ENCODE peak calls at places on chromosomes 13 and 19, in four cellular contexts. E, Y, G and R are unnamed samples.
A peak's percentile ranks its signal among the peaks of the same experiment; 100 is the strongest.

GRCh38 chr19:53994811-53995210 is 3.4 kb downstream of the CACNG6 start:
- DNase-seq in E (no peak), Y (no peak), G (peak; percentile 32), R (no peak)

GRCh38 chr13:40813662-40814454 is 24.4 kb downstream of the SLC25A15 start:
- DNase-seq in E (peak; percentile 73), Y (no peak), G (peak; percentile 34), R (peak; percentile 11)

GRCh38 chr13:57630661-57631606 is 610 bp upstream of the PCDH17 start:
- DNase-seq in E (no peak), Y (no peak), G (no peak), R (peak; percentile 23)

GRCh38 chr13:20616059-20616797 is 49.3 kb downstream of the IFT88 start:
- DNase-seq in E (no peak), Y (no peak), G (peak; percentile 98), R (peak; percentile 78)

GRCh38 chr13:99237981-99238662 is 20.1 kb downstream of the GPR18 start:
- DNase-seq in E (no peak), Y (no peak), G (no peak), R (no peak)

GRCh38 chr19:47881757-47882156 is 4.4 kb downstream of the SULT2A1 start:
- DNase-seq in E (no peak), Y (no peak), G (no peak), R (no peak)

GRCh38 chr19:17246681-17247425 is 1.1 kb upstream of the NR2F6 start:
- DNase-seq in E (no peak), Y (no peak), G (peak; percentile 23), R (peak; percentile 21)

GRCh38 chr13:73401769-73402168 is 343.0 kb downstream of the KLF5 start:
- DNase-seq in E (no peak), Y (no peak), G (no peak), R (no peak)

GRCh38 chr19:52492991-52493470 is 34.4 kb upstream of the ZNF808 start:
- DNase-seq in E (no peak), Y (no peak), G (no peak), R (no peak)

GRCh38 chr19:36115453-36116343 is at the start of gene TBCB:
- DNase-seq in E (peak; percentile 60), Y (peak; percentile 74), G (peak; percentile 28), R (no peak)

GRCh38 chr19:19822148-19822429 is 539 bp upstream of the ZNF506 start:
- DNase-seq in E (peak; percentile 29), Y (no peak), G (no peak), R (no peak)

GRCh38 chr19:34215006-34215665 is 39.2 kb upstream of the GARRE1 start:
- DNase-seq in E (no peak), Y (no peak), G (no peak), R (no peak)

GRCh38 chr13:102286326-102286725 is 115.5 kb downstream of the FGF14 start:
- DNase-seq in E (no peak), Y (no peak), G (peak; percentile 96), R (peak; percentile 93)

GRCh38 chr19:11446652-11447301 is 11.3 kb downstream of the PRKCSH start:
- DNase-seq in E (peak; percentile 59), Y (peak; percentile 49), G (no peak), R (no peak)

GRCh38 chr13:77990973-77991372 is 72.3 kb upstream of the EDNRB start:
- DNase-seq in E (no peak), Y (no peak), G (no peak), R (no peak)

GRCh38 chr19:7705387-7706187 is 3.7 kb upstream of the FCER2 start:
- DNase-seq in E (peak; percentile 71), Y (peak; percentile 33), G (no peak), R (no peak)

GRCh38 chr19:48695743-48696352 is at the start of gene FUT2:
- DNase-seq in E (no peak), Y (no peak), G (no peak), R (no peak)

GRCh38 chr19:17953316-17953801 is 13.5 kb upstream of the KCNN1 start:
- DNase-seq in E (no peak), Y (no peak), G (no peak), R (no peak)

GRCh38 chr19:17544418-17544817 is 11.0 kb upstream of the COLGALT1 start:
- DNase-seq in E (no peak), Y (no peak), G (no peak), R (no peak)

GRCh38 chr13:75760182-75760981 is 124.3 kb downstream of the LMO7 start:
- DNase-seq in E (no peak), Y (no peak), G (peak; percentile 33), R (peak; percentile 94)

GRCh38 chr19:4971424-4971793 is 2.5 kb downstream of the KDM4B start:
- DNase-seq in E (peak; percentile 53), Y (no peak), G (no peak), R (peak; percentile 56)

GRCh38 chr13:89003656-89004055 is 1332.5 kb downstream of the SLITRK5 start:
- DNase-seq in E (no peak), Y (no peak), G (no peak), R (no peak)

GRCh38 chr13:26988059-26988769 is 183.4 kb downstream of the USP12 start:
- DNase-seq in E (no peak), Y (no peak), G (no peak), R (no peak)

GRCh38 chr13:112444001-112444311 is 67.8 kb downstream of the SPACA7 start:
- DNase-seq in E (peak; percentile 25), Y (peak; percentile 55), G (peak; percentile 42), R (peak; percentile 27)

GRCh38 chr13:52053460-52053859 is 29.0 kb downstream of the UTP14C start:
- DNase-seq in E (no peak), Y (no peak), G (no peak), R (no peak)

GRCh38 chr13:95113601-95114000 is 187.7 kb downstream of the ABCC4 start:
- DNase-seq in E (no peak), Y (no peak), G (no peak), R (no peak)

GRCh38 chr13:105030851-105031250 is 1504.6 kb downstream of the EFNB2 start:
- DNase-seq in E (no peak), Y (no peak), G (no peak), R (no peak)

GRCh38 chr19:41362143-41362847 is 1.7 kb downstream of the B9D2 start:
- DNase-seq in E (no peak), Y (no peak), G (no peak), R (no peak)

GRCh38 chr19:39251081-39251480 is 2.4 kb upstream of the IFNL4 start:
- DNase-seq in E (no peak), Y (no peak), G (no peak), R (no peak)

GRCh38 chr13:95326695-95327094 is 25.4 kb upstream of the ABCC4 start:
- DNase-seq in E (no peak), Y (no peak), G (no peak), R (no peak)

GRCh38 chr19:48284891-48285290 is 15.0 kb downstream of the ZNF114 start:
- DNase-seq in E (no peak), Y (no peak), G (peak; percentile 82), R (no peak)

GRCh38 chr19:48548253-48548911 is 3.6 kb upstream of the SULT2B1 start:
- DNase-seq in E (no peak), Y (no peak), G (no peak), R (no peak)

GRCh38 chr13:77619655-77620054 is 77.8 kb upstream of the SLAIN1 start:
- DNase-seq in E (no peak), Y (no peak), G (no peak), R (no peak)

GRCh38 chr19:10290876-10291553 is 1.3 kb downstream of the ICAM5 start:
- DNase-seq in E (peak; percentile 42), Y (no peak), G (peak; percentile 54), R (peak; percentile 50)

DNA sequence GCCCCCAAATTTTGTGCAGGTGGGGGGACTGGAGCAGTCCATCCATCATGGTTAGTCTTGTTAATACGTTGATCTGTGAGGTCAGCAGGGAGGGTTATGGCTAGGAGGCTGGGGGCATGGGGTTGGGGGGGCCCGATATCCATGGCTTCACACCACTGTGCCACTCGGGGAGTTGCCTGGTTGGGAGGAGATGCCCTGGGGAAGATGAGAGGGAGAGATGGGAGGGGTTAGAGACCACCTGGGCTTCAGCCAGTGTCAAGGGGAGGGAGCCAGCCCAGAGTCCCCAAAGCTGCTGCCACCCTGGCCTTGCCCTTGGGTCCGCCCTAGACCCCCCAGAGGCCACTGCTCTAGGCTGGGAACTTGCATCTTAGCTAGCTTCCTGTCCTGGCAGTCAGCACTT is 1.8 kb upstream of the DMPK start:
- DNase-seq in E (no peak), Y (no peak), G (no peak), R (no peak)
- H3K4me1 ChIP-seq in E (peaks cover 5% of the 10 kb centered on the region), Y (peaks cover 59% of the 10 kb centered on the region), G (peaks cover 30% of the 10 kb centered on the region), R (peaks cover 37% of the 10 kb centered on the region)

GRCh38 chr19:46839752-46840151 is 10.9 kb downstream of the AP2S1 start:
- DNase-seq in E (no peak), Y (no peak), G (no peak), R (no peak)

GRCh38 chr19:46838160-46838559 is 12.5 kb downstream of the AP2S1 start:
- DNase-seq in E (no peak), Y (no peak), G (no peak), R (no peak)

GRCh38 chr19:46834121-46834520 is 16.5 kb downstream of the AP2S1 start:
- DNase-seq in E (no peak), Y (no peak), G (no peak), R (no peak)

GRCh38 chr19:46830864-46831263 is 19.8 kb downstream of the AP2S1 start:
- DNase-seq in E (no peak), Y (no peak), G (peak; percentile 50), R (no peak)

DNA sequence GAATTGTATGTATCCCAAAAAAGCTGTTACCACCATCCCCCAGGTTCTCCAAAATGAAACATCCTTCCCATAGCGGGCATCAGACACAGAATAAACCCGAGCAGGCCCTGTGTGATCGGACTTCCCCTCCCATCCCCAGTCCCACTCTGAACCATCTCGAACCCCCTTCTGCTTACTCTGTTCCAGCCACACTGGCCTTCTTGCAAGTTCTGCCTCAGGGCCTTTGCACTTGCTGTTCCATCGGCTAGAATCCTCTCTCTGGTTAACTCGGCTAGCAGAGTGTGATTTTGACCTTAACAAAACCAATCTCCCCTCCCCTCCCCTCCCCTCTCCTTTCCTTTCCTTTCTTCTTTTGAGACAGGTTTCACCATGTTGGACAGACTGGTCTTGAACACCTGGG is 15.7 kb downstream of the AP2S1 start:
- DNase-seq in E (no peak), Y (no peak), G (no peak), R (no peak)
- H3K4me1 ChIP-seq in E (no peaks in the 10 kb centered on the region), Y (peaks cover 39% of the 10 kb centered on the region), G (no peaks in the 10 kb centered on the region), R (peaks cover 2% of the 10 kb centered on the region)

GRCh38 chr13:44293354-44293753 is 80.3 kb upstream of the SERP2 start:
- DNase-seq in E (no peak), Y (no peak), G (no peak), R (no peak)

GRCh38 chr13:44292545-44292944 is 81.1 kb upstream of the SERP2 start:
- DNase-seq in E (no peak), Y (no peak), G (no peak), R (no peak)

GRCh38 chr13:44296856-44297255 is 76.8 kb upstream of the SERP2 start:
- DNase-seq in E (no peak), Y (no peak), G (no peak), R (no peak)

GRCh38 chr13:44293908-44294735 is 79.5 kb upstream of the SERP2 start:
- DNase-seq in E (no peak), Y (no peak), G (peak; percentile 72), R (no peak)

GRCh38 chr13:44294868-44295267 is 78.8 kb upstream of the SERP2 start:
- DNase-seq in E (no peak), Y (no peak), G (no peak), R (no peak)
- H3K4me1 ChIP-seq in E (no peaks in the 10 kb centered on the region), Y (no peaks in the 10 kb centered on the region), G (peaks cover 10% of the 10 kb centered on the region), R (peaks cover 1% of the 10 kb centered on the region)

DNA sequence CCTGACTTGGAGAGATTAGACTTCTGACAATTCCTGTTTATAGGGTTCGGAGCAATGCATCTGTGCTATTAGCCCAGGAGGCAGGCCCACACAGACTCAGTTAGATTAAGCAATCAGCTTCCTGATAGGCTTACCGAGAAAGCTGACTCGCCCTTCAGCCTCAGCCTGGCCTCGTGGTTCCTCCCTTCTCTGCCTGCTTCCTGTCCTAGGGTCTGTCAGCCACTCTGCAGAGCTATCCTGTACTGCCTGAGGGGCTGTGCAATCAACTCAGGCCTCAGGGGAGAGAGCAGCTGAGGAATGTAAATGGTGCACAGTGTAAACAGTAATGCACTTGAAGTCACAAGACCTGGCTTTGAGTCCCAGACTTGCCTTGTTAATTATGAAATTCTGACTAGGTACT is 30.7 kb downstream of the HTR2A start:
- DNase-seq in E (peak; percentile 13), Y (peak; percentile 5), G (peak; percentile 63), R (peak; percentile 57)
- H3K4me1 ChIP-seq in E (no peaks in the 10 kb centered on the region), Y (no peaks in the 10 kb centered on the region), G (no peaks in the 10 kb centered on the region), R (peaks cover 12% of the 10 kb centered on the region)